ENCODE peak calls at places on chromosomes 2 and 18, in seven cellular contexts. Q is 8988T, S is AG20443, U is AG09319, J is mucosa of gallbladder, B is tibial artery, R is KBM-7. V is an unnamed sample.
A peak's percentile ranks its signal among the peaks of the same experiment; 100 is the strongest.

GRCh38 chr2:128314348-128315121 is 4.1 kb downstream of the HS6ST1 start:
- DNase-seq in R (no peak), U (no peak), J (peak; percentile 9), Q (peak; percentile 17), S (peak; percentile 7), B (peak; percentile 53), V (no peak)

GRCh38 chr2:240835528-240835927 is 15.5 kb upstream of the KIF1A start:
- DNase-seq in S (no peak), J (no peak), Q (no peak), B (no peak), U (no peak), R (no peak), V (no peak)

GRCh38 chr2:64944484-64944883 is 44.7 kb upstream of the SLC1A4 start:
- DNase-seq in Q (no peak), J (no peak), R (peak; percentile 39), U (no peak), S (no peak), B (no peak), V (no peak)

GRCh38 chr2:170143045-170143717 is 34.8 kb upstream of the MYO3B start:
- DNase-seq in U (no peak), Q (no peak), R (no peak), S (no peak), B (no peak), J (no peak), V (no peak)

GRCh38 chr2:85750509-85751299 is 3.1 kb upstream of the ATOH8 start:
- DNase-seq in U (no peak), R (peak; percentile 84), J (peak; percentile 76), S (peak; percentile 72), B (peak; percentile 90), Q (peak; percentile 85), V (no peak)

GRCh38 chr2:235659767-235660322 is 166.0 kb downstream of the AGAP1 start:
- DNase-seq in J (no peak), B (no peak), S (peak; percentile 92), R (no peak), U (peak; percentile 55), Q (no peak), V (no peak)

GRCh38 chr2:42339191-42339912 is 21.7 kb downstream of the COX7A2L start:
- DNase-seq in U (no peak), S (no peak), R (no peak), Q (no peak), B (no peak), J (no peak), V (no peak)

GRCh38 chr2:120678926-120679325 is 56.7 kb upstream of the GLI2 start:
- DNase-seq in S (no peak), R (no peak), U (no peak), J (no peak), Q (no peak), B (peak; percentile 61), V (no peak)

GRCh38 chr2:110662560-110662959 is 15.3 kb downstream of the BUB1 start:
- DNase-seq in U (no peak), R (no peak), S (no peak), B (no peak), J (no peak), Q (no peak), V (no peak)

GRCh38 chr18:316391-316790 is 48.5 kb upstream of the THOC1 start:
- DNase-seq in B (no peak), R (no peak), S (no peak), Q (no peak), J (no peak), U (no peak), V (no peak)

GRCh38 chr2:23436346-23437099 is 51.5 kb downstream of the KLHL29 start:
- DNase-seq in S (peak; percentile 49), Q (no peak), U (no peak), J (no peak), B (peak; percentile 34), R (no peak), V (no peak)

GRCh38 chr2:220510668-220511067 is 883.2 kb downstream of the SLC4A3 start:
- DNase-seq in B (no peak), U (no peak), S (no peak), Q (no peak), R (no peak), J (no peak), V (no peak)

GRCh38 chr2:101517753-101518152 is 42.8 kb upstream of the RFX8 start:
- DNase-seq in S (peak; percentile 27), R (no peak), J (no peak), Q (no peak), B (no peak), U (no peak), V (peak; percentile 65)